ENCODE peak calls at places on chromosomes 11 and 22, in six cellular contexts. S is astrocyte, N is GM23338, V is MM.1S, P is IMR-90, T is hepatocyte. F is an unnamed sample.

GRCh38 chr11:101583180-101584128 is at the start of gene TRPC6:
- DNase-seq in V (no peak), S (peak; percentile 8), N (peak; percentile 86), T (peak; percentile 37), P (peak; percentile 47), F (peak; percentile 78)

GRCh38 chr22:35480143-35480542 is 60.5 kb upstream of the RASD2 start:
- DNase-seq in S (peak; percentile 62), T (no peak), P (peak; percentile 16), V (no peak), N (no peak), F (peak; percentile 13)

GRCh38 chr22:42203609-42204008 is 66.8 kb downstream of the TCF20 start:
- DNase-seq in V (no peak), P (no peak), S (no peak), T (no peak), N (peak; percentile 51), F (no peak)

GRCh38 chr11:57163160-57163868 is 18.4 kb upstream of the LRRC55 start:
- DNase-seq in P (no peak), S (no peak), T (no peak), V (no peak), N (no peak), F (no peak)

GRCh38 chr11:57303990-57304579 is 20.7 kb downstream of the TNKS1BP1 start:
- DNase-seq in P (no peak), S (peak; percentile 49), T (no peak), V (no peak), N (no peak), F (no peak)

GRCh38 chr11:2298795-2299747 is 2.6 kb downstream of the C11orf21 start:
- DNase-seq in N (peak; percentile 75), S (no peak), P (no peak), T (peak; percentile 77), V (no peak), F (peak; percentile 76)

GRCh38 chr11:87037450-87038234 is at the start of gene TMEM135:
- DNase-seq in S (peak; percentile 76), N (peak; percentile 99), T (peak; percentile 97), P (peak; percentile 83), V (peak; percentile 97), F (peak; percentile 98)

GRCh38 chr11:2769409-2769778 is 69.6 kb upstream of the KCNQ1OT1 start:
- DNase-seq in N (no peak), V (no peak), P (no peak), S (no peak), T (no peak), F (no peak)

GRCh38 chr11:119426142-119426541 is 3.2 kb upstream of the THY1 start:
- DNase-seq in S (no peak), N (peak; percentile 63), V (no peak), P (no peak), T (no peak), F (no peak)

GRCh38 chr11:92129811-92130210 is 94.8 kb upstream of the FAT3 start:
- DNase-seq in S (no peak), V (no peak), N (no peak), T (no peak), P (no peak), F (no peak)

GRCh38 chr11:111977141-111978027 is 40.2 kb downstream of the DIXDC1 start:
- DNase-seq in V (no peak), N (peak; percentile 57), P (no peak), S (peak; percentile 22), T (peak; percentile 73), F (peak; percentile 71)

GRCh38 chr11:121754603-121755002 is 301.8 kb upstream of the SORL1-AS1 start:
- DNase-seq in N (no peak), T (no peak), P (peak; percentile 14), V (no peak), S (no peak), F (no peak)

GRCh38 chr22:41364955-41365354 is 16.8 kb upstream of the TEF start:
- DNase-seq in T (no peak), N (no peak), P (no peak), V (no peak), S (no peak), F (no peak)

GRCh38 chr11:108324587-108324986 is 101.7 kb downstream of the ATM start:
- DNase-seq in T (no peak), V (no peak), P (peak; percentile 57), S (peak; percentile 14), N (no peak), F (no peak)

GRCh38 chr11:117424781-117425180 is 97.1 kb downstream of the CEP164 start:
- DNase-seq in N (no peak), P (no peak), S (no peak), T (no peak), V (no peak), F (no peak)

GRCh38 chr22:34111210-34111824 is 191.0 kb upstream of the LARGE1 start:
- DNase-seq in T (peak; percentile 71), N (peak; percentile 80), P (no peak), S (no peak), V (peak; percentile 35), F (peak; percentile 64)

DNA sequence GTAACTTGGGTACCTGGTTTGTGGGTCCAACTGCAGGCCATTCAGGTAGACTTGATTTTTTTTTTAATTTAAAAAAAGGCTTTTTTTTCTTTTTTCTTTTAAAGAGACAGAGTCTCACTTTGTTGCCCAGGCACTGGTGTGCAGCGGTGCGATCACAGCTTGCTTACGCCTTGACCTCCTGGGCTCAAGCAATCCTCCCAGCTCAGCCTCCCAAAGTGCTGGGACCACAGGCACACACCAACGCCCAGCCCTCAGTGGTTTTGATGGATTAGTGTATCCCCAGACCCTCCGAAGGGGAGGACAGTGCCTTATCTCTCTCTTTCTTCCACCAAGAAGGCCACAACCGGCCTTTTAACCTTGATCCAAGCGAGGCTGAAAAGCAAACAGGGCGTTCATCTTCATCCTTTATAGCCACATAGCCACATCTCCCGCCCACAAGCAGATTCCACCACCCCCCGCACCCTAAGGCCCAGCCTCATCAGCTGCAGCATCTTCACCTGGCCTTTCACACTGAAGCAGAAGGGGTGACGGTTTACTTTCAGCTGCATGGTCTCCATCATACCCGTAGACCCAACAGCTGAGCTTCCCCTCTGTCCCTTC is 17.6 kb upstream of the COMT start:
- DNase-seq in V (no peak), S (no peak), N (no peak), P (no peak), T (no peak), F (no peak)
- H4K20me1 ChIP-seq in V (no peaks in the 10 kb centered on the region), S (peaks cover 5% of the 10 kb centered on the region), N (no peaks in the 10 kb centered on the region), P (no peaks in the 10 kb centered on the region), T (no peaks in the 10 kb centered on the region), F (no peaks in the 10 kb centered on the region)

GRCh38 chr22:17769716-17770082 is 4.6 kb downstream of the BID start:
- DNase-seq in S (no peak), P (no peak), N (no peak), V (no peak), T (no peak), F (no peak)
- H4K20me1 ChIP-seq in S (peaks cover 65% of the 10 kb centered on the region), P (peaks cover 64% of the 10 kb centered on the region), N (no peaks in the 10 kb centered on the region), V (peaks cover 6% of the 10 kb centered on the region), T (no peaks in the 10 kb centered on the region), F (no peaks in the 10 kb centered on the region)

DNA sequence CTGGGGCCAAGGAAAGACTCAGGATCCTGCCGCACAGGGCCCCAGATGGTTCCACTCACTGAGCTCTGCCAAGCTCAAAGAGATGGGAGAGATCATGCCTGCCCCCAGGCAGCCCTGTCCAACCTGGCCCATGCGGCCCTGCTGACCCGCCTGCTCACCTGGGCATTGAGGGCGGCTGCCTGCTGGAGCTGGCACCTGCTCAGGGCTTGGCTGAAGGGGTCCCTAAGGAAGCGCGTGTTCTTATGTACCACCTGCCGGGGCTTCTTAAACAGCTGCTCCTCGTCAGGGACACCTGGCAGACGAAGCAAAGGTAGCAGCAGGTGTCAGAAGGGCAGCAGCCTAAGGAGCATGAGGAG is 5.5 kb downstream of the ESS2 start:
- DNase-seq in P (no peak), T (no peak), V (no peak), S (no peak), N (no peak), F (no peak)
- H4K20me1 ChIP-seq in P (peaks cover 4% of the 10 kb centered on the region), T (no peaks in the 10 kb centered on the region), V (no peaks in the 10 kb centered on the region), S (peaks cover 42% of the 10 kb centered on the region), N (no peaks in the 10 kb centered on the region), F (no peaks in the 10 kb centered on the region)

DNA sequence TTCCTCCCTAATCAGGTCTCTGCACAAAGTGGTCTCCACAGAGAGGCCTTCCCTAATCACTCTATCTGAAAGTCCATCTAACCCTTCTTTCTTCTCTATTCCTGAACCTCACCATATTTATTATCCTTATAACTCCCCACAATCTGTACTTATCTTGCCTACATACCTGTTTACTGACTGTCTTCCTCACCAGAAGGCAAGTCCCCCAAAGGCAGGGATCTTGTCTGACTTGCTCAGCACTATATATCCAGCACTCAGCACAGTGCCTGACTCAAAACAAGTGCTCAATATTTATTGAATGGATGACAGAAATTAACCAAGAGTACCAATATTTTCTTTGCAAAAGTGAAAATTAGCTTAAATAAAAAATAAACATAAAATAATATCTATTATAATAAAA is 5.5 kb downstream of the DCUN1D5 start:
- DNase-seq in T (no peak), N (no peak), P (peak; percentile 36), S (peak; percentile 42), V (no peak), F (no peak)
- H4K20me1 ChIP-seq in T (peaks cover 4% of the 10 kb centered on the region), N (peaks cover 40% of the 10 kb centered on the region), P (peaks cover 10% of the 10 kb centered on the region), S (peaks cover 32% of the 10 kb centered on the region), V (peaks cover 3% of the 10 kb centered on the region), F (no peaks in the 10 kb centered on the region)

GRCh38 chr11:94007426-94007825 is 13.7 kb upstream of the HEPHL1 start:
- DNase-seq in S (no peak), N (no peak), P (no peak), V (no peak), T (no peak), F (no peak)

GRCh38 chr11:94011478-94011877 is 9.7 kb upstream of the HEPHL1 start:
- DNase-seq in S (no peak), V (no peak), T (no peak), N (no peak), P (no peak), F (no peak)

GRCh38 chr11:94007906-94008305 is 13.2 kb upstream of the HEPHL1 start:
- DNase-seq in S (no peak), V (no peak), T (no peak), P (no peak), N (no peak), F (no peak)

DNA sequence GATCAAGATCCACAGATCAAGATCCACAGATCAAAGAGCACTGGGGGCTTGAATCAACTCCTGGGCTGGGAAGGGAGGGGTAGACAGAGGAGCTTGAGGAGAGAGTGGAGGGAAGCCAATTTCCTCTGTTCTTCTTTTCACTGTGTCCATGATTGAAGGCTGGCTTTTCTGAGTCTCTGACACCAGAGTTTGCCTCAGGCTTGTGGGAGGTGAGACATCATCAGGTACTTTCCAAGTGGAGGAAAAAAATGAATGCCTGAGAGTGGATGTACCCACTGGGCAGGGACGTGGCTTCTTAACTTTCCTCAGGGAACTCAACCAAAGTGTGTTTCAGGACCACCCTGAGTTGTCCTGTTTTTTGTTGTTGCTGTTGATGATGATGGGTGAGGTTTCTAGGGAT is 11.0 kb upstream of the HEPHL1 start:
- DNase-seq in V (no peak), P (no peak), S (no peak), N (no peak), T (no peak), F (no peak)
- H4K20me1 ChIP-seq in V (no peaks in the 10 kb centered on the region), P (no peaks in the 10 kb centered on the region), S (no peaks in the 10 kb centered on the region), N (no peaks in the 10 kb centered on the region), T (no peaks in the 10 kb centered on the region), F (no peaks in the 10 kb centered on the region)

DNA sequence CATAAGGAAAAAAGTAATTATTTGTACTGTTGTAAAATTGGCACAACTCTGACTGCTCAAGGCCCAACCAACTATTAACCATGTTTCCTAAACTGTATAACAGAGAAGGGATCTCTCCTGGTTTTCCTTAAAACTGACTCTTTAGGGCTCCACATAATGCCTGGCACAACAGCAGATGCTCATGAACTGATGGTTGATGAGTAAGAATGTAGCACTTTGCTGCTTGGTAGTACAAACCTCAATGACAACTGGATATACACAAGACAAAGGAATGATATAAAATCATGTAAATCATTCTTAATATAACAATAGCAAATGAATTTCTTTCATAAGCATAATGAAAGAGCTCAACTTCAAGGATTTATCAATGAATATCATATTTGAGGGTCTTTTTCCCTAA is 11.7 kb downstream of the MSANTD2 start:
- DNase-seq in V (no peak), S (no peak), P (peak; percentile 26), T (no peak), N (no peak), F (no peak)
- H4K20me1 ChIP-seq in V (no peaks in the 10 kb centered on the region), S (peaks cover 92% of the 10 kb centered on the region), P (peaks cover 41% of the 10 kb centered on the region), T (peaks cover 89% of the 10 kb centered on the region), N (peaks cover 32% of the 10 kb centered on the region), F (no peaks in the 10 kb centered on the region)

F was measured in H9.